ENCODE peak calls at places on chromosomes 1 and 21, in five cellular contexts. F, U, C, W and I are unnamed samples.

GRCh38 chr1:106889054-106889453 is 167.4 kb upstream of the PRMT6 start:
- DNase-seq in W (no peak), F (no peak), C (no peak), U (no peak), I (no peak)

GRCh38 chr1:151992345-151993083 is 1.1 kb downstream of the S100A10 start:
- DNase-seq in W (no peak), C (peak; percentile 100), U (no peak), F (peak; percentile 72), I (no peak)

GRCh38 chr1:169338617-169339016 is 29.0 kb downstream of the NME7 start:
- DNase-seq in C (no peak), U (no peak), F (no peak), W (no peak), I (no peak)

GRCh38 chr1:84722794-84723193 is 32.5 kb upstream of the SSX2IP start:
- DNase-seq in C (peak; percentile 22), U (no peak), W (no peak), F (no peak), I (no peak)

GRCh38 chr1:10710489-10710888 is 86.0 kb downstream of the CASZ1 start:
- DNase-seq in W (no peak), F (no peak), C (no peak), U (no peak), I (no peak)

GRCh38 chr1:40848530-40849189 is 13.5 kb downstream of the CITED4 start:
- DNase-seq in U (peak; percentile 46), F (peak; percentile 52), W (no peak), C (peak; percentile 86), I (peak; percentile 42)

GRCh38 chr1:166840309-166841302 is 1.3 kb downstream of the POGK start:
- DNase-seq in W (no peak), F (no peak), C (peak; percentile 10), U (no peak), I (no peak)

GRCh38 chr21:33325222-33326067 is 675 bp downstream of the IFNAR1 start:
- DNase-seq in C (peak; percentile 58), W (peak; percentile 53), U (peak; percentile 38), F (peak; percentile 79), I (peak; percentile 35)

GRCh38 chr1:197598935-197599334 is 176.3 kb downstream of the DENND1B start:
- DNase-seq in F (no peak), U (no peak), C (no peak), W (no peak), I (no peak)

GRCh38 chr1:219041819-219042218 is 131.9 kb upstream of the LYPLAL1 start:
- DNase-seq in C (peak; percentile 13), W (no peak), F (no peak), U (no peak), I (no peak)

GRCh38 chr1:212241445-212242287 is 43.5 kb upstream of the PPP2R5A start:
- DNase-seq in W (no peak), C (no peak), F (no peak), U (no peak), I (no peak)

GRCh38 chr21:25329227-25329626 is 278.1 kb downstream of the MRPL39 start:
- DNase-seq in W (no peak), F (no peak), C (peak; percentile 69), U (no peak), I (no peak)

GRCh38 chr1:198788561-198789064 is 149.8 kb downstream of the PTPRC start:
- DNase-seq in C (no peak), W (peak; percentile 5), F (no peak), U (peak; percentile 43), I (peak; percentile 32)
- TF ChIP-seq CTCF in C (no peak), W (no peak), F (peak; percentile 10), U (peak; percentile 54), I (peak; percentile 48)

GRCh38 chr1:226474041-226474440 is 66.1 kb upstream of the PARP1 start:
- DNase-seq in W (no peak), F (no peak), U (no peak), C (no peak), I (no peak)

GRCh38 chr1:226474443-226475111 is 66.7 kb upstream of the PARP1 start:
- DNase-seq in F (no peak), U (no peak), C (no peak), W (no peak), I (no peak)

GRCh38 chr1:226476657-226477319 is 68.9 kb upstream of the PARP1 start:
- DNase-seq in W (no peak), F (no peak), U (no peak), C (peak; percentile 83), I (no peak)

GRCh38 chr1:226475112-226475511 is 67.2 kb upstream of the PARP1 start:
- DNase-seq in W (no peak), C (no peak), U (no peak), F (no peak), I (no peak)

DNA sequence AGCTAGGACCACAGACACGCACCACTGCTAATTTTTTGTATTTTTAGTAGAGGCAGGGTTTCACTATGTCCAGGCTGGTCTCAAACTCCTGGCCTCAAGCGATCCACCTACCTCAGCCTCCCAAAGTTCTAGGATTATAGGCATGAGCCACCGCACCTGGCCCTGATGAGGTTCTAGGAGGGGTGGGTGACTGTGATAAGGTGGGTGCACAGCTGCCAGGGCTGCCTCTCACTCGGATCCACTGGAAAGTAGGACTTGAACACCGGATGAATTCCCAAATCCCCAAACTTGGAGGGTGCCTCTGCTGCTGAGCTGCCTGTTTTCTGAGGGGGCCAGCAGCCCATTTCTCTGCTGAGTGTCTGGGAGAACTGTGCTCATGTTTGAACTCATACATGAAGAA is 68.2 kb upstream of the PARP1 start:
- DNase-seq in C (no peak), U (no peak), W (no peak), F (no peak), I (no peak)
- TF ChIP-seq CTCF in C (no peak), U (no peak), W (no peak), F (no peak), I (no peak)

GRCh38 chr1:202957733-202958543 is at the start of gene ADIPOR1:
- DNase-seq in C (peak; percentile 96), F (peak; percentile 94), U (peak; percentile 76), W (peak; percentile 92), I (peak; percentile 99)
- TF ChIP-seq CTCF in C (peak; percentile 19), F (peak; percentile 32), U (peak; percentile 18), W (no peak), I (no peak)

DNA sequence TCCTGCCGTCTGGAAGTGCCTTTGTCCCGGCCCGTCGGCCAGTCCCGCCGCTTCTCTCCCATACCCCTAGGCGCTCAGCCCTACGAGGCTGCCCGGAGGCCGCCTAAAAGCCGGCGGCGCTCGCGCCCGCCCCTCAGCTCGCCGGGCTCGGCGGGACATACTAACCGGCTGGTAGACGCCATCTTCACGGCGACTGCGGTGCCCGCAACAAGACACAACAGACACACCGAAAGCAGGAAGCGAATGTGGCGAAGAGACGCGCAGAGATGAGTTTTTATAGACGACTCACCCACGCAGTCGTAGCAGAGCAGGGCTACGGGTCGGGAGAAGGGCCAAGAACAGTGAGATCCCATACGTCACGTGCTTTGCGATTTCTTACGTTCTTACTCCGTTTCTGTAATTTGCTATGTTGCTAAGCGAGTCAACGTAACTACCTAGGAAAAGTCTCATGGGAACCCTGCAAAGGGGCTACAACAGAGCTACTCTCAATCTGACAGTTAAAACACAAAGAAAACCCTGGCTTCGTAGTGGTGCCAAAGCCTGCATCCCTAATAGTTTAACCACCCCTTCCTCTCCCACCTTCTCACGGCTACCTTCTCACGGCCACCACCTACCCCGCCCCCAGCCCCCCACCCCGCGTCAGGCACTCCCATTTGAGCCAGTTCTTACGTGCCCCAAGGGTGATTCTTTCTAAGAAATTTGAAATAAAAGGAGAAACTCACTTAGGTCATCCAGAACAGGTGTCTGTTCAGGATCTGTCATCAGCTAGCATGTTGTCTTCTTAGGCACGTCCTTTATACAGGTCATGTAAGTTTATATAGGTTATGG is at the start of gene GTF2B:
- DNase-seq in W (peak; percentile 88), C (peak; percentile 96), U (peak; percentile 77), F (peak; percentile 94), I (peak; percentile 81)
- TF ChIP-seq CTCF in W (no peak), C (no peak), U (no peak), F (no peak), I (no peak)

DNA sequence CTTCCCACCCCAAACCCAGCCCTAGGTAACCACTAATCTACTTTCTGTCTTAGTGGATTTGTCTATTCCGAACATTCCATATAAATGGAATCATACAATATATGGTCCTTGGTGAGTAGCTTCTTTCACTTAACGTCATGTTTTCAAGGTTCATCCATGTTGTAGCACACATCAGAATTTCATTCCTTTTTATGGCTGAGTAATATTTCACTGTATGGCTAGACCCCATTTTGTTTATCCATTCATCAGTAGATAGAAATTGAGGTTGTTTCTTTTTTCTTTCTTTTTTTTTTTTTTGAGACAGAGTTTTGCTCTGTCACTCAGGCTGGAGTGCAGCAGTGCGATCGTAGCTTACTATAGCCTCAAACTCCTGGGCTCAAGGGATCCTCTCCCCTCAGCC is 3.2 kb downstream of the SPATA21 start:
- DNase-seq in C (no peak), F (no peak), W (no peak), U (no peak), I (no peak)
- TF ChIP-seq CTCF in C (no peak), F (no peak), W (no peak), U (no peak), I (no peak)

GRCh38 chr1:111202707-111203623 is 2.5 kb upstream of the DENND2D start:
- DNase-seq in F (no peak), C (no peak), U (no peak), W (no peak), I (no peak)
- TF ChIP-seq CTCF in F (no peak), C (no peak), U (no peak), W (no peak), I (peak; percentile 10)

GRCh38 chr1:229403573-229403972 is 30.3 kb downstream of the ACTA1 start:
- DNase-seq in W (no peak), C (no peak), F (no peak), U (no peak), I (no peak)
- TF ChIP-seq CTCF in W (no peak), C (peak; percentile 10), F (no peak), U (no peak), I (no peak)

GRCh38 chr1:160168016-160168415 is 16.6 kb downstream of the ATP1A4 start:
- DNase-seq in F (no peak), W (no peak), C (no peak), U (no peak), I (no peak)

GRCh38 chr1:160168609-160169369 is 17.4 kb downstream of the ATP1A4 start:
- DNase-seq in F (no peak), U (no peak), W (no peak), C (no peak), I (no peak)

GRCh38 chr1:160166459-160166858 is 15.1 kb downstream of the ATP1A4 start:
- DNase-seq in C (no peak), F (no peak), U (no peak), W (no peak), I (no peak)

GRCh38 chr1:160167056-160167455 is 15.7 kb downstream of the ATP1A4 start:
- DNase-seq in W (no peak), F (no peak), C (no peak), U (no peak), I (no peak)

DNA sequence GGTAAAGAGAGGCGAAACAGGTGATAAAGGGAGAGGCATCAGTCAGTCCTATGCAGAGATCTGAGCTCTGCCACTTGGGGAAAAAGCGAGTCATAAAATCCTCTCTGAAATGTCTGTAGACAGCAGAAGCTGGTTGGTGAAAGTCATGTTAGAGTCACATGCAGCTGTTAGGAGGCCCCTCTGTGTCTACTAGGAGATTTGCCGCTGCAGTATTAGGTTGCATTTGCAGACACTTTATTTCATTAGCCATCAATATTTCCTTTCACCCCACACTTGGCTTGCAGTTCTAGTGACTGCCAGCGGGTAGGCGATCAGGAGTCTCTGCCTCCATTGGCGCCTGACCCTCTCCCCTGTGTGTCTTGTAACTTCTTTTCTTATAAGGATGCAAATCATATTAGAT is 16.2 kb downstream of the ATP1A4 start:
- DNase-seq in F (no peak), U (no peak), C (no peak), W (no peak), I (no peak)
- TF ChIP-seq CTCF in F (no peak), U (no peak), C (no peak), W (no peak), I (no peak)